ENCODE peak calls at places on chromosomes 12 and 14, in four cellular contexts. One of them, this sample, is unnamed.

GRCh38 chr12:54564768-54565167 is 15.4 kb downstream of the PDE1B start:
- DNase-seq in NCI-H460: no peak
- DNase-seq in NCI-H146: no peak
- DNase-seq in kidney glomerular epithelial cell: no peak
- DNase-seq in this sample: no peak

GRCh38 chr12:18145924-18146323 is 55.9 kb upstream of the RERGL start:
- DNase-seq in NCI-H460: no peak
- DNase-seq in NCI-H146: no peak
- DNase-seq in kidney glomerular epithelial cell: no peak
- DNase-seq in this sample: no peak

GRCh38 chr12:62211510-62211909 is 48.7 kb upstream of the USP15 start:
- DNase-seq in NCI-H460: no peak
- DNase-seq in NCI-H146: no peak
- DNase-seq in kidney glomerular epithelial cell: no peak
- DNase-seq in this sample: no peak

GRCh38 chr12:116750298-116750697 is 12.2 kb downstream of the RNFT2 start:
- DNase-seq in NCI-H460: no peak
- DNase-seq in NCI-H146: no peak
- DNase-seq in kidney glomerular epithelial cell: no peak
- DNase-seq in this sample: no peak

GRCh38 chr14:69539631-69540410 is 34.9 kb downstream of the CCDC177 start:
- DNase-seq in NCI-H460: no peak
- DNase-seq in NCI-H146: no peak
- DNase-seq in kidney glomerular epithelial cell: no peak
- DNase-seq in this sample: no peak

GRCh38 chr14:68251766-68252100 is 432.2 kb downstream of the RAD51B start:
- DNase-seq in NCI-H460: no peak
- DNase-seq in NCI-H146: no peak
- DNase-seq in kidney glomerular epithelial cell: no peak
- DNase-seq in this sample: no peak

GRCh38 chr14:70919774-70920173 is 12.5 kb downstream of the PCNX1 start:
- DNase-seq in NCI-H460: no peak
- DNase-seq in NCI-H146: no peak
- DNase-seq in kidney glomerular epithelial cell: peak; percentile 19
- DNase-seq in this sample: no peak

GRCh38 chr12:29673346-29673745 is 110.4 kb downstream of the TMTC1 start:
- DNase-seq in NCI-H460: no peak
- DNase-seq in NCI-H146: no peak
- DNase-seq in kidney glomerular epithelial cell: no peak
- DNase-seq in this sample: no peak

This sample was measured in NCI-H748 treated with DMSO at 0.1 percent for 48 hours.